ENCODE peak calls at places on chromosomes 5 and 9, in ten cellular contexts. One of them, this sample, is unnamed.

GRCh38 chr5:1673042-1673674 is 126.5 kb downstream of the MRPL36 start:
- DNase-seq in IMR-90: peak
- DNase-seq in astrocyte: no peak
- DNase-seq in GM23338: peak
- DNase-seq in Karpas-422: no peak
- DNase-seq in H9: no peak
- DNase-seq in K562: no peak
- DNase-seq in GM23248: no peak
- DNase-seq in fibroblast of lung: no peak
- DNase-seq in HCT116: no peak
- DNase-seq in this sample: no peak

GRCh38 chr5:139574641-139575312 is 13.6 kb downstream of the UBE2D2 start:
- DNase-seq in IMR-90: peak
- DNase-seq in astrocyte: peak
- DNase-seq in GM23338: peak
- DNase-seq in Karpas-422: peak
- DNase-seq in H9: no peak
- DNase-seq in K562: peak
- DNase-seq in GM23248: peak
- DNase-seq in fibroblast of lung: peak
- DNase-seq in HCT116: no peak
- DNase-seq in this sample: peak

GRCh38 chr9:93671030-93671358 is 94.6 kb downstream of the PHF2 start:
- DNase-seq in IMR-90: no peak
- DNase-seq in astrocyte: no peak
- DNase-seq in GM23338: no peak
- DNase-seq in Karpas-422: no peak
- DNase-seq in H9: peak
- DNase-seq in K562: no peak
- DNase-seq in GM23248: no peak
- DNase-seq in fibroblast of lung: no peak
- DNase-seq in HCT116: no peak
- DNase-seq in this sample: no peak

GRCh38 chr5:57825026-57825683 is 342.5 kb upstream of the ACTBL2 start:
- DNase-seq in IMR-90: peak
- DNase-seq in astrocyte: peak
- DNase-seq in GM23338: no peak
- DNase-seq in Karpas-422: no peak
- DNase-seq in H9: no peak
- DNase-seq in K562: no peak
- DNase-seq in GM23248: peak
- DNase-seq in fibroblast of lung: peak
- DNase-seq in HCT116: no peak
- DNase-seq in this sample: peak

GRCh38 chr5:68456756-68457217 is 241.2 kb downstream of the PIK3R1 start:
- DNase-seq in IMR-90: peak
- DNase-seq in astrocyte: peak
- DNase-seq in GM23338: no peak
- DNase-seq in Karpas-422: no peak
- DNase-seq in H9: no peak
- DNase-seq in K562: peak
- DNase-seq in GM23248: peak
- DNase-seq in fibroblast of lung: peak
- DNase-seq in HCT116: no peak
- DNase-seq in this sample: peak

GRCh38 chr5:90628492-90628891 is 69.9 kb downstream of the ADGRV1 start:
- DNase-seq in IMR-90: no peak
- DNase-seq in astrocyte: no peak
- DNase-seq in GM23338: no peak
- DNase-seq in Karpas-422: no peak
- DNase-seq in H9: no peak
- DNase-seq in K562: peak
- DNase-seq in GM23248: no peak
- DNase-seq in fibroblast of lung: no peak
- DNase-seq in HCT116: no peak
- DNase-seq in this sample: no peak

GRCh38 chr9:85056203-85056572 is 386.7 kb downstream of the NTRK2 start:
- DNase-seq in IMR-90: no peak
- DNase-seq in astrocyte: no peak
- DNase-seq in GM23338: no peak
- DNase-seq in Karpas-422: no peak
- DNase-seq in H9: no peak
- DNase-seq in K562: no peak
- DNase-seq in GM23248: no peak
- DNase-seq in fibroblast of lung: no peak
- DNase-seq in HCT116: no peak
- DNase-seq in this sample: no peak

GRCh38 chr5:65828507-65828906 is 97.9 kb upstream of the ERBIN start:
- DNase-seq in IMR-90: peak
- DNase-seq in astrocyte: peak
- DNase-seq in GM23338: no peak
- DNase-seq in Karpas-422: no peak
- DNase-seq in H9: no peak
- DNase-seq in K562: no peak
- DNase-seq in GM23248: peak
- DNase-seq in fibroblast of lung: peak
- DNase-seq in HCT116: no peak
- DNase-seq in this sample: no peak

GRCh38 chr5:76177974-76178373 is 94.8 kb downstream of the SV2C start:
- DNase-seq in IMR-90: no peak
- DNase-seq in astrocyte: no peak
- DNase-seq in GM23338: no peak
- DNase-seq in Karpas-422: no peak
- DNase-seq in H9: no peak
- DNase-seq in K562: no peak
- DNase-seq in GM23248: no peak
- DNase-seq in fibroblast of lung: no peak
- DNase-seq in HCT116: no peak
- DNase-seq in this sample: no peak

GRCh38 chr5:173736923-173737412 is 120.5 kb upstream of the BOD1 start:
- DNase-seq in IMR-90: no peak
- DNase-seq in astrocyte: no peak
- DNase-seq in GM23338: no peak
- DNase-seq in Karpas-422: peak
- DNase-seq in H9: no peak
- DNase-seq in K562: peak
- DNase-seq in GM23248: no peak
- DNase-seq in fibroblast of lung: no peak
- DNase-seq in HCT116: no peak
- DNase-seq in this sample: no peak

GRCh38 chr9:15824310-15824709 is 271.5 kb downstream of the CCDC171 start:
- DNase-seq in IMR-90: peak
- DNase-seq in astrocyte: no peak
- DNase-seq in GM23338: peak
- DNase-seq in Karpas-422: peak
- DNase-seq in H9: no peak
- DNase-seq in K562: no peak
- DNase-seq in GM23248: peak
- DNase-seq in fibroblast of lung: peak
- DNase-seq in HCT116: peak
- DNase-seq in this sample: peak

GRCh38 chr9:27572566-27572917 is 739 bp downstream of the C9orf72 start:
- DNase-seq in IMR-90: no peak
- DNase-seq in astrocyte: peak
- DNase-seq in GM23338: peak
- DNase-seq in Karpas-422: peak
- DNase-seq in H9: no peak
- DNase-seq in K562: no peak
- DNase-seq in GM23248: peak
- DNase-seq in fibroblast of lung: peak
- DNase-seq in HCT116: no peak
- DNase-seq in this sample: no peak

GRCh38 chr9:128136816-128137793 is 9.6 kb upstream of the PTGES2 start:
- DNase-seq in IMR-90: peak
- DNase-seq in astrocyte: peak
- DNase-seq in GM23338: no peak
- DNase-seq in Karpas-422: no peak
- DNase-seq in H9: no peak
- DNase-seq in K562: peak
- DNase-seq in GM23248: peak
- DNase-seq in fibroblast of lung: peak
- DNase-seq in HCT116: no peak
- DNase-seq in this sample: no peak

GRCh38 chr5:133032852-133033742 is 6.7 kb upstream of the ZCCHC10 start:
- DNase-seq in IMR-90: no peak
- DNase-seq in astrocyte: peak
- DNase-seq in GM23338: peak
- DNase-seq in Karpas-422: no peak
- DNase-seq in H9: no peak
- DNase-seq in K562: peak
- DNase-seq in GM23248: no peak
- DNase-seq in fibroblast of lung: peak
- DNase-seq in HCT116: no peak
- DNase-seq in this sample: no peak

GRCh38 chr5:133026664-133027153 is 360 bp upstream of the ZCCHC10 start:
- DNase-seq in IMR-90: no peak
- DNase-seq in astrocyte: no peak
- DNase-seq in GM23338: no peak
- DNase-seq in Karpas-422: no peak
- DNase-seq in H9: no peak
- DNase-seq in K562: no peak
- DNase-seq in GM23248: no peak
- DNase-seq in fibroblast of lung: no peak
- DNase-seq in HCT116: no peak
- DNase-seq in this sample: no peak

GRCh38 chr5:133029321-133029720 is 3.0 kb upstream of the ZCCHC10 start:
- DNase-seq in IMR-90: no peak
- DNase-seq in astrocyte: no peak
- DNase-seq in GM23338: no peak
- DNase-seq in Karpas-422: no peak
- DNase-seq in H9: no peak
- DNase-seq in K562: no peak
- DNase-seq in GM23248: no peak
- DNase-seq in fibroblast of lung: no peak
- DNase-seq in HCT116: no peak
- DNase-seq in this sample: no peak

GRCh38 chr5:133034064-133034463 is 7.7 kb upstream of the ZCCHC10 start:
- DNase-seq in IMR-90: no peak
- DNase-seq in astrocyte: no peak
- DNase-seq in GM23338: no peak
- DNase-seq in Karpas-422: no peak
- DNase-seq in H9: no peak
- DNase-seq in K562: no peak
- DNase-seq in GM23248: no peak
- DNase-seq in fibroblast of lung: no peak
- DNase-seq in HCT116: no peak
- DNase-seq in this sample: no peak

GRCh38 chr5:133030343-133031005 is 4.1 kb upstream of the ZCCHC10 start:
- DNase-seq in IMR-90: no peak
- DNase-seq in astrocyte: no peak
- DNase-seq in GM23338: no peak
- DNase-seq in Karpas-422: no peak
- DNase-seq in H9: no peak
- DNase-seq in K562: no peak
- DNase-seq in GM23248: no peak
- DNase-seq in fibroblast of lung: no peak
- DNase-seq in HCT116: no peak
- DNase-seq in this sample: no peak
- H2AFZ ChIP-seq in IMR-90: no peak
- H2AFZ ChIP-seq in astrocyte: no peak
- H2AFZ ChIP-seq in GM23338: no peak
- H2AFZ ChIP-seq in Karpas-422: no peak
- H2AFZ ChIP-seq in H9: no peak
- H2AFZ ChIP-seq in K562: peak
- H2AFZ ChIP-seq in GM23248: no peak
- H2AFZ ChIP-seq in fibroblast of lung: no peak
- H2AFZ ChIP-seq in HCT116: no peak
- H2AFZ ChIP-seq in this sample: no peak

GRCh38 chr5:151585970-151586369 is 5.2 kb downstream of the FAT2 start:
- DNase-seq in IMR-90: no peak
- DNase-seq in astrocyte: no peak
- DNase-seq in GM23338: no peak
- DNase-seq in Karpas-422: no peak
- DNase-seq in H9: no peak
- DNase-seq in K562: no peak
- DNase-seq in GM23248: peak
- DNase-seq in fibroblast of lung: no peak
- DNase-seq in HCT116: no peak
- DNase-seq in this sample: no peak
- H3K27ac ChIP-seq in IMR-90: no peak
- H3K27ac ChIP-seq in astrocyte: no peak
- H3K27ac ChIP-seq in GM23338: no peak
- H3K27ac ChIP-seq in Karpas-422: no peak
- H3K27ac ChIP-seq in H9: no peak
- H3K27ac ChIP-seq in K562: no peak
- H3K27ac ChIP-seq in GM23248: no peak
- H3K27ac ChIP-seq in fibroblast of lung: no peak
- H3K27ac ChIP-seq in HCT116: no peak
- H3K27ac ChIP-seq in this sample: no peak

GRCh38 chr5:53671447-53671846 is 111.0 kb downstream of the NDUFS4 start:
- DNase-seq in IMR-90: no peak
- DNase-seq in astrocyte: no peak
- DNase-seq in GM23338: peak
- DNase-seq in Karpas-422: no peak
- DNase-seq in H9: peak
- DNase-seq in K562: no peak
- DNase-seq in GM23248: no peak
- DNase-seq in fibroblast of lung: no peak
- DNase-seq in HCT116: no peak
- DNase-seq in this sample: no peak
- H2AFZ ChIP-seq in IMR-90: no peak
- H2AFZ ChIP-seq in astrocyte: no peak
- H2AFZ ChIP-seq in GM23338: no peak
- H2AFZ ChIP-seq in Karpas-422: no peak
- H2AFZ ChIP-seq in H9: no peak
- H2AFZ ChIP-seq in K562: no peak
- H2AFZ ChIP-seq in GM23248: no peak
- H2AFZ ChIP-seq in fibroblast of lung: no peak
- H2AFZ ChIP-seq in HCT116: no peak
- H2AFZ ChIP-seq in this sample: no peak

GRCh38 chr5:143586781-143587362 is 183.4 kb upstream of the NR3C1 start:
- DNase-seq in IMR-90: no peak
- DNase-seq in astrocyte: no peak
- DNase-seq in GM23338: no peak
- DNase-seq in Karpas-422: no peak
- DNase-seq in H9: no peak
- DNase-seq in K562: no peak
- DNase-seq in GM23248: no peak
- DNase-seq in fibroblast of lung: no peak
- DNase-seq in HCT116: no peak
- DNase-seq in this sample: no peak

GRCh38 chr5:143585970-143586369 is 182.5 kb upstream of the NR3C1 start:
- DNase-seq in IMR-90: no peak
- DNase-seq in astrocyte: no peak
- DNase-seq in GM23338: no peak
- DNase-seq in Karpas-422: no peak
- DNase-seq in H9: no peak
- DNase-seq in K562: peak
- DNase-seq in GM23248: peak
- DNase-seq in fibroblast of lung: no peak
- DNase-seq in HCT116: no peak
- DNase-seq in this sample: peak

GRCh38 chr5:143592648-143593047 is 189.2 kb upstream of the NR3C1 start:
- DNase-seq in IMR-90: peak
- DNase-seq in astrocyte: no peak
- DNase-seq in GM23338: no peak
- DNase-seq in Karpas-422: peak
- DNase-seq in H9: no peak
- DNase-seq in K562: no peak
- DNase-seq in GM23248: peak
- DNase-seq in fibroblast of lung: no peak
- DNase-seq in HCT116: no peak
- DNase-seq in this sample: peak

GRCh38 chr5:143593723-143594122 is 190.2 kb upstream of the NR3C1 start:
- DNase-seq in IMR-90: no peak
- DNase-seq in astrocyte: no peak
- DNase-seq in GM23338: no peak
- DNase-seq in Karpas-422: peak
- DNase-seq in H9: no peak
- DNase-seq in K562: no peak
- DNase-seq in GM23248: no peak
- DNase-seq in fibroblast of lung: no peak
- DNase-seq in HCT116: no peak
- DNase-seq in this sample: no peak

GRCh38 chr5:143588933-143589662 is 185.6 kb upstream of the NR3C1 start:
- DNase-seq in IMR-90: no peak
- DNase-seq in astrocyte: no peak
- DNase-seq in GM23338: no peak
- DNase-seq in Karpas-422: no peak
- DNase-seq in H9: no peak
- DNase-seq in K562: no peak
- DNase-seq in GM23248: no peak
- DNase-seq in fibroblast of lung: no peak
- DNase-seq in HCT116: no peak
- DNase-seq in this sample: peak
- H3K27ac ChIP-seq in IMR-90: no peak
- H3K27ac ChIP-seq in astrocyte: no peak
- H3K27ac ChIP-seq in GM23338: no peak
- H3K27ac ChIP-seq in Karpas-422: no peak
- H3K27ac ChIP-seq in H9: no peak
- H3K27ac ChIP-seq in K562: no peak
- H3K27ac ChIP-seq in GM23248: no peak
- H3K27ac ChIP-seq in fibroblast of lung: no peak
- H3K27ac ChIP-seq in HCT116: no peak
- H3K27ac ChIP-seq in this sample: no peak